ENCODE peak calls at places on chromosomes 16 and 17, in nine cellular contexts. One of them, this sample, is unnamed.

GRCh38 chr17:63222655-63223054 is 223.5 kb downstream of the CYB561 start:
- DNase-seq in type B pancreatic cell: no peak
- DNase-seq in osteoblast: no peak
- DNase-seq in AG09319: no peak
- DNase-seq in HEK293T: no peak
- DNase-seq in hypothalamus: no peak
- DNase-seq in neural crest cell: no peak
- DNase-seq in NCI-H748 treated with DMSO at 0.1 percent for 48 hours: no peak
- DNase-seq in IMR-90: peak
- DNase-seq in this sample: no peak

GRCh38 chr16:17302620-17303019 is 168.1 kb downstream of the XYLT1 start:
- DNase-seq in type B pancreatic cell: no peak
- DNase-seq in osteoblast: no peak
- DNase-seq in AG09319: no peak
- DNase-seq in HEK293T: no peak
- DNase-seq in hypothalamus: no peak
- DNase-seq in neural crest cell: no peak
- DNase-seq in NCI-H748 treated with DMSO at 0.1 percent for 48 hours: no peak
- DNase-seq in IMR-90: no peak
- DNase-seq in this sample: no peak

GRCh38 chr16:53892155-53892554 is 188.2 kb downstream of the FTO start:
- DNase-seq in type B pancreatic cell: no peak
- DNase-seq in osteoblast: peak
- DNase-seq in AG09319: no peak
- DNase-seq in HEK293T: peak
- DNase-seq in hypothalamus: peak
- DNase-seq in neural crest cell: peak
- DNase-seq in NCI-H748 treated with DMSO at 0.1 percent for 48 hours: peak
- DNase-seq in IMR-90: peak
- DNase-seq in this sample: peak

GRCh38 chr17:49915670-49916069 is 53.3 kb upstream of the DLX4 start:
- DNase-seq in type B pancreatic cell: no peak
- DNase-seq in osteoblast: no peak
- DNase-seq in AG09319: no peak
- DNase-seq in HEK293T: no peak
- DNase-seq in hypothalamus: no peak
- DNase-seq in neural crest cell: no peak
- DNase-seq in NCI-H748 treated with DMSO at 0.1 percent for 48 hours: no peak
- DNase-seq in IMR-90: no peak
- DNase-seq in this sample: no peak

GRCh38 chr16:4517812-4518211 is 20.8 kb downstream of the CDIP1 start:
- DNase-seq in type B pancreatic cell: no peak
- DNase-seq in osteoblast: peak
- DNase-seq in AG09319: no peak
- DNase-seq in HEK293T: peak
- DNase-seq in hypothalamus: peak
- DNase-seq in neural crest cell: peak
- DNase-seq in NCI-H748 treated with DMSO at 0.1 percent for 48 hours: peak
- DNase-seq in IMR-90: peak
- DNase-seq in this sample: no peak

GRCh38 chr17:47117386-47117785 is 71.7 kb downstream of the CDC27 start:
- DNase-seq in type B pancreatic cell: no peak
- DNase-seq in osteoblast: no peak
- DNase-seq in AG09319: no peak
- DNase-seq in HEK293T: no peak
- DNase-seq in hypothalamus: no peak
- DNase-seq in neural crest cell: no peak
- DNase-seq in NCI-H748 treated with DMSO at 0.1 percent for 48 hours: no peak
- DNase-seq in IMR-90: no peak
- DNase-seq in this sample: no peak

GRCh38 chr16:82660078-82660645 is 33.4 kb downstream of the CDH13 start:
- DNase-seq in type B pancreatic cell: no peak
- DNase-seq in osteoblast: peak
- DNase-seq in AG09319: no peak
- DNase-seq in HEK293T: no peak
- DNase-seq in hypothalamus: no peak
- DNase-seq in neural crest cell: no peak
- DNase-seq in NCI-H748 treated with DMSO at 0.1 percent for 48 hours: no peak
- DNase-seq in IMR-90: peak
- DNase-seq in this sample: no peak

GRCh38 chr16:76345093-76345735 is 68.0 kb downstream of the CNTNAP4 start:
- DNase-seq in type B pancreatic cell: no peak
- DNase-seq in osteoblast: no peak
- DNase-seq in AG09319: no peak
- DNase-seq in HEK293T: no peak
- DNase-seq in hypothalamus: no peak
- DNase-seq in neural crest cell: no peak
- DNase-seq in NCI-H748 treated with DMSO at 0.1 percent for 48 hours: no peak
- DNase-seq in IMR-90: no peak
- DNase-seq in this sample: no peak

GRCh38 chr17:75457047-75457654 is 716 bp downstream of the TMEM94 start:
- DNase-seq in type B pancreatic cell: no peak
- DNase-seq in osteoblast: peak
- DNase-seq in AG09319: no peak
- DNase-seq in HEK293T: peak
- DNase-seq in hypothalamus: peak
- DNase-seq in neural crest cell: peak
- DNase-seq in NCI-H748 treated with DMSO at 0.1 percent for 48 hours: peak
- DNase-seq in IMR-90: peak
- DNase-seq in this sample: no peak

GRCh38 chr17:66493283-66494019 is 191.0 kb downstream of the PRKCA start:
- DNase-seq in type B pancreatic cell: no peak
- DNase-seq in osteoblast: no peak
- DNase-seq in AG09319: no peak
- DNase-seq in HEK293T: no peak
- DNase-seq in hypothalamus: no peak
- DNase-seq in neural crest cell: no peak
- DNase-seq in NCI-H748 treated with DMSO at 0.1 percent for 48 hours: no peak
- DNase-seq in IMR-90: peak
- DNase-seq in this sample: peak

GRCh38 chr16:82713778-82714177 is 87.0 kb downstream of the CDH13 start:
- DNase-seq in type B pancreatic cell: no peak
- DNase-seq in osteoblast: no peak
- DNase-seq in AG09319: no peak
- DNase-seq in HEK293T: no peak
- DNase-seq in hypothalamus: no peak
- DNase-seq in neural crest cell: no peak
- DNase-seq in NCI-H748 treated with DMSO at 0.1 percent for 48 hours: no peak
- DNase-seq in IMR-90: no peak
- DNase-seq in this sample: no peak

GRCh38 chr17:73533127-73533526 is 111.1 kb downstream of the SDK2 start:
- DNase-seq in type B pancreatic cell: no peak
- DNase-seq in osteoblast: peak
- DNase-seq in AG09319: no peak
- DNase-seq in HEK293T: no peak
- DNase-seq in hypothalamus: peak
- DNase-seq in neural crest cell: no peak
- DNase-seq in NCI-H748 treated with DMSO at 0.1 percent for 48 hours: no peak
- DNase-seq in IMR-90: no peak
- DNase-seq in this sample: no peak

GRCh38 chr17:35766903-35767510 is 6.3 kb downstream of the C17orf50 start:
- DNase-seq in type B pancreatic cell: no peak
- DNase-seq in osteoblast: peak
- DNase-seq in AG09319: no peak
- DNase-seq in HEK293T: no peak
- DNase-seq in hypothalamus: no peak
- DNase-seq in neural crest cell: no peak
- DNase-seq in NCI-H748 treated with DMSO at 0.1 percent for 48 hours: no peak
- DNase-seq in IMR-90: peak
- DNase-seq in this sample: peak

GRCh38 chr16:66549284-66550131 is at the start of gene TK2:
- DNase-seq in type B pancreatic cell: peak
- DNase-seq in osteoblast: peak
- DNase-seq in AG09319: no peak
- DNase-seq in HEK293T: peak
- DNase-seq in hypothalamus: peak
- DNase-seq in neural crest cell: peak
- DNase-seq in NCI-H748 treated with DMSO at 0.1 percent for 48 hours: no peak
- DNase-seq in IMR-90: peak
- DNase-seq in this sample: peak

GRCh38 chr16:30472328-30472942 is at the start of gene ITGAL:
- DNase-seq in type B pancreatic cell: no peak
- DNase-seq in osteoblast: no peak
- DNase-seq in AG09319: no peak
- DNase-seq in HEK293T: no peak
- DNase-seq in hypothalamus: no peak
- DNase-seq in neural crest cell: no peak
- DNase-seq in NCI-H748 treated with DMSO at 0.1 percent for 48 hours: no peak
- DNase-seq in IMR-90: no peak
- DNase-seq in this sample: no peak

GRCh38 chr16:57785924-57786323 is 16.4 kb downstream of the KIFC3 start:
- DNase-seq in type B pancreatic cell: no peak
- DNase-seq in osteoblast: peak
- DNase-seq in AG09319: no peak
- DNase-seq in HEK293T: no peak
- DNase-seq in hypothalamus: no peak
- DNase-seq in neural crest cell: no peak
- DNase-seq in NCI-H748 treated with DMSO at 0.1 percent for 48 hours: no peak
- DNase-seq in IMR-90: no peak
- DNase-seq in this sample: no peak

GRCh38 chr17:78706271-78706915 is 75.7 kb downstream of the CYTH1 start:
- DNase-seq in type B pancreatic cell: no peak
- DNase-seq in osteoblast: no peak
- DNase-seq in AG09319: no peak
- DNase-seq in HEK293T: no peak
- DNase-seq in hypothalamus: no peak
- DNase-seq in neural crest cell: no peak
- DNase-seq in NCI-H748 treated with DMSO at 0.1 percent for 48 hours: no peak
- DNase-seq in IMR-90: peak
- DNase-seq in this sample: peak

GRCh38 chr17:40248507-40248906 is 29.4 kb downstream of the WIPF2 start:
- DNase-seq in type B pancreatic cell: no peak
- DNase-seq in osteoblast: no peak
- DNase-seq in AG09319: no peak
- DNase-seq in HEK293T: no peak
- DNase-seq in hypothalamus: no peak
- DNase-seq in neural crest cell: no peak
- DNase-seq in NCI-H748 treated with DMSO at 0.1 percent for 48 hours: no peak
- DNase-seq in IMR-90: no peak
- DNase-seq in this sample: no peak

GRCh38 chr17:44255915-44256314 is 12.0 kb downstream of the SLC4A1 start:
- DNase-seq in type B pancreatic cell: no peak
- DNase-seq in osteoblast: no peak
- DNase-seq in AG09319: no peak
- DNase-seq in HEK293T: no peak
- DNase-seq in hypothalamus: no peak
- DNase-seq in neural crest cell: no peak
- DNase-seq in NCI-H748 treated with DMSO at 0.1 percent for 48 hours: no peak
- DNase-seq in IMR-90: no peak
- DNase-seq in this sample: no peak

GRCh38 chr16:65494080-65494479 is 372.2 kb upstream of the CDH11 start:
- DNase-seq in type B pancreatic cell: no peak
- DNase-seq in osteoblast: no peak
- DNase-seq in AG09319: no peak
- DNase-seq in HEK293T: no peak
- DNase-seq in hypothalamus: no peak
- DNase-seq in neural crest cell: no peak
- DNase-seq in NCI-H748 treated with DMSO at 0.1 percent for 48 hours: no peak
- DNase-seq in IMR-90: no peak
- DNase-seq in this sample: no peak

GRCh38 chr17:42097691-42098661 is at the start of gene ZNF385C:
- DNase-seq in type B pancreatic cell: no peak
- DNase-seq in osteoblast: no peak
- DNase-seq in AG09319: no peak
- DNase-seq in HEK293T: no peak
- DNase-seq in hypothalamus: no peak
- DNase-seq in neural crest cell: no peak
- DNase-seq in NCI-H748 treated with DMSO at 0.1 percent for 48 hours: no peak
- DNase-seq in IMR-90: no peak
- DNase-seq in this sample: no peak

GRCh38 chr17:41939044-41939695 is 8.8 kb downstream of the ODAD4 start:
- DNase-seq in type B pancreatic cell: no peak
- DNase-seq in osteoblast: peak
- DNase-seq in AG09319: no peak
- DNase-seq in HEK293T: no peak
- DNase-seq in hypothalamus: no peak
- DNase-seq in neural crest cell: no peak
- DNase-seq in NCI-H748 treated with DMSO at 0.1 percent for 48 hours: no peak
- DNase-seq in IMR-90: no peak
- DNase-seq in this sample: no peak

GRCh38 chr16:23113185-23113584 is 36.1 kb downstream of the USP31 start:
- DNase-seq in type B pancreatic cell: no peak
- DNase-seq in osteoblast: no peak
- DNase-seq in AG09319: no peak
- DNase-seq in HEK293T: no peak
- DNase-seq in hypothalamus: no peak
- DNase-seq in neural crest cell: no peak
- DNase-seq in NCI-H748 treated with DMSO at 0.1 percent for 48 hours: no peak
- DNase-seq in IMR-90: no peak
- DNase-seq in this sample: no peak

GRCh38 chr16:87734644-87735043 is 31.1 kb downstream of the KLHDC4 start:
- DNase-seq in type B pancreatic cell: no peak
- DNase-seq in osteoblast: peak
- DNase-seq in AG09319: no peak
- DNase-seq in HEK293T: peak
- DNase-seq in hypothalamus: no peak
- DNase-seq in neural crest cell: no peak
- DNase-seq in NCI-H748 treated with DMSO at 0.1 percent for 48 hours: no peak
- DNase-seq in IMR-90: no peak
- DNase-seq in this sample: no peak

GRCh38 chr17:72430611-72431432 is 310.0 kb downstream of the SOX9 start:
- DNase-seq in type B pancreatic cell: no peak
- DNase-seq in osteoblast: peak
- DNase-seq in AG09319: no peak
- DNase-seq in HEK293T: peak
- DNase-seq in hypothalamus: no peak
- DNase-seq in neural crest cell: no peak
- DNase-seq in NCI-H748 treated with DMSO at 0.1 percent for 48 hours: no peak
- DNase-seq in IMR-90: no peak
- DNase-seq in this sample: no peak

GRCh38 chr17:47735536-47736011 is 2.5 kb downstream of the TBX21 start:
- DNase-seq in type B pancreatic cell: peak
- DNase-seq in osteoblast: peak
- DNase-seq in AG09319: no peak
- DNase-seq in HEK293T: no peak
- DNase-seq in hypothalamus: no peak
- DNase-seq in neural crest cell: no peak
- DNase-seq in NCI-H748 treated with DMSO at 0.1 percent for 48 hours: no peak
- DNase-seq in IMR-90: no peak
- DNase-seq in this sample: no peak

GRCh38 chr16:73113326-73113720 is 65.4 kb upstream of the ZFHX3 start:
- DNase-seq in type B pancreatic cell: no peak
- DNase-seq in osteoblast: no peak
- DNase-seq in AG09319: no peak
- DNase-seq in HEK293T: no peak
- DNase-seq in hypothalamus: no peak
- DNase-seq in neural crest cell: no peak
- DNase-seq in NCI-H748 treated with DMSO at 0.1 percent for 48 hours: no peak
- DNase-seq in IMR-90: peak
- DNase-seq in this sample: no peak

GRCh38 chr16:48384982-48385271 is 286 bp downstream of the SIAH1 start:
- DNase-seq in type B pancreatic cell: no peak
- DNase-seq in osteoblast: no peak
- DNase-seq in AG09319: no peak
- DNase-seq in HEK293T: peak
- DNase-seq in hypothalamus: no peak
- DNase-seq in neural crest cell: no peak
- DNase-seq in NCI-H748 treated with DMSO at 0.1 percent for 48 hours: no peak
- DNase-seq in IMR-90: no peak
- DNase-seq in this sample: no peak

GRCh38 chr16:11430601-11431317 is 85.5 kb downstream of the RMI2 start:
- DNase-seq in type B pancreatic cell: no peak
- DNase-seq in osteoblast: no peak
- DNase-seq in AG09319: no peak
- DNase-seq in HEK293T: no peak
- DNase-seq in hypothalamus: no peak
- DNase-seq in neural crest cell: no peak
- DNase-seq in NCI-H748 treated with DMSO at 0.1 percent for 48 hours: no peak
- DNase-seq in IMR-90: no peak
- DNase-seq in this sample: no peak

GRCh38 chr16:11093578-11094074 is 149.3 kb downstream of the CLEC16A start:
- DNase-seq in type B pancreatic cell: no peak
- DNase-seq in osteoblast: no peak
- DNase-seq in AG09319: no peak
- DNase-seq in HEK293T: no peak
- DNase-seq in hypothalamus: no peak
- DNase-seq in neural crest cell: no peak
- DNase-seq in NCI-H748 treated with DMSO at 0.1 percent for 48 hours: no peak
- DNase-seq in IMR-90: no peak
- DNase-seq in this sample: no peak

GRCh38 chr17:82981141-82981540 is 98.3 kb upstream of the METRNL start:
- DNase-seq in type B pancreatic cell: no peak
- DNase-seq in osteoblast: no peak
- DNase-seq in AG09319: no peak
- DNase-seq in HEK293T: no peak
- DNase-seq in hypothalamus: no peak
- DNase-seq in neural crest cell: no peak
- DNase-seq in NCI-H748 treated with DMSO at 0.1 percent for 48 hours: no peak
- DNase-seq in IMR-90: no peak
- DNase-seq in this sample: no peak

This sample was measured in NCI-H226.